ENCODE peak calls at places on chromosomes 1 and 21, in seven cellular contexts. One of them, this sample, is unnamed.

GRCh38 chr1:224623310-224623714 is 7.2 kb downstream of the CNIH3 start:
- DNase-seq in lower lobe of right lung: no peak
- DNase-seq in kidney: no peak
- DNase-seq in psoas muscle: no peak
- DNase-seq in kidney epithelial cell: no peak
- DNase-seq in activated B cell treated with CpG ODN at 0.5 μM for 24 hours: no peak
- DNase-seq in omental fat pad: no peak
- DNase-seq in this sample: no peak

GRCh38 chr1:36871146-36871971 is 163.0 kb downstream of the GRIK3 start:
- DNase-seq in lower lobe of right lung: peak; percentile 22
- DNase-seq in kidney: no peak
- DNase-seq in psoas muscle: no peak
- DNase-seq in kidney epithelial cell: no peak
- DNase-seq in activated B cell treated with CpG ODN at 0.5 μM for 24 hours: no peak
- DNase-seq in omental fat pad: no peak
- DNase-seq in this sample: no peak

GRCh38 chr1:228274452-228275153 is 66.8 kb downstream of the OBSCN start:
- DNase-seq in lower lobe of right lung: peak; percentile 40
- DNase-seq in kidney: no peak
- DNase-seq in psoas muscle: peak; percentile 59
- DNase-seq in kidney epithelial cell: no peak
- DNase-seq in activated B cell treated with CpG ODN at 0.5 μM for 24 hours: peak; percentile 10
- DNase-seq in omental fat pad: peak; percentile 19
- DNase-seq in this sample: no peak

GRCh38 chr1:46790702-46791101 is 8.1 kb upstream of the CYP4B1 start:
- DNase-seq in lower lobe of right lung: no peak
- DNase-seq in kidney: no peak
- DNase-seq in psoas muscle: no peak
- DNase-seq in kidney epithelial cell: no peak
- DNase-seq in activated B cell treated with CpG ODN at 0.5 μM for 24 hours: no peak
- DNase-seq in omental fat pad: no peak
- DNase-seq in this sample: no peak

GRCh38 chr1:158323866-158324265 is 7.5 kb downstream of the CD1B start:
- DNase-seq in lower lobe of right lung: no peak
- DNase-seq in kidney: no peak
- DNase-seq in psoas muscle: no peak
- DNase-seq in kidney epithelial cell: no peak
- DNase-seq in activated B cell treated with CpG ODN at 0.5 μM for 24 hours: no peak
- DNase-seq in omental fat pad: no peak
- DNase-seq in this sample: no peak

GRCh38 chr1:58338081-58338480 is 208.4 kb downstream of the OMA1 start:
- DNase-seq in lower lobe of right lung: no peak
- DNase-seq in kidney: no peak
- DNase-seq in psoas muscle: no peak
- DNase-seq in kidney epithelial cell: no peak
- DNase-seq in activated B cell treated with CpG ODN at 0.5 μM for 24 hours: no peak
- DNase-seq in omental fat pad: no peak
- DNase-seq in this sample: no peak

GRCh38 chr1:181073638-181074037 is 14.9 kb upstream of the IER5 start:
- DNase-seq in lower lobe of right lung: no peak
- DNase-seq in kidney: no peak
- DNase-seq in psoas muscle: no peak
- DNase-seq in kidney epithelial cell: no peak
- DNase-seq in activated B cell treated with CpG ODN at 0.5 μM for 24 hours: no peak
- DNase-seq in omental fat pad: no peak
- DNase-seq in this sample: no peak

GRCh38 chr1:109838838-109839240 is 71.8 kb upstream of the CSF1 start:
- DNase-seq in lower lobe of right lung: no peak
- DNase-seq in kidney: no peak
- DNase-seq in psoas muscle: no peak
- DNase-seq in kidney epithelial cell: no peak
- DNase-seq in activated B cell treated with CpG ODN at 0.5 μM for 24 hours: no peak
- DNase-seq in omental fat pad: no peak
- DNase-seq in this sample: no peak

GRCh38 chr1:196856053-196856452 is 31.8 kb upstream of the CFHR4 start:
- DNase-seq in lower lobe of right lung: no peak
- DNase-seq in kidney: no peak
- DNase-seq in psoas muscle: peak; percentile 24
- DNase-seq in kidney epithelial cell: no peak
- DNase-seq in activated B cell treated with CpG ODN at 0.5 μM for 24 hours: no peak
- DNase-seq in omental fat pad: no peak
- DNase-seq in this sample: no peak

GRCh38 chr1:163090321-163090945 is 21.3 kb downstream of the RGS4 start:
- DNase-seq in lower lobe of right lung: no peak
- DNase-seq in kidney: no peak
- DNase-seq in psoas muscle: no peak
- DNase-seq in kidney epithelial cell: peak; percentile 29
- DNase-seq in activated B cell treated with CpG ODN at 0.5 μM for 24 hours: no peak
- DNase-seq in omental fat pad: no peak
- DNase-seq in this sample: no peak

GRCh38 chr21:39658066-39658465 is 45.3 kb downstream of the B3GALT5 start:
- DNase-seq in lower lobe of right lung: no peak
- DNase-seq in kidney: no peak
- DNase-seq in psoas muscle: no peak
- DNase-seq in kidney epithelial cell: no peak
- DNase-seq in activated B cell treated with CpG ODN at 0.5 μM for 24 hours: no peak
- DNase-seq in omental fat pad: no peak
- DNase-seq in this sample: no peak

GRCh38 chr1:223417903-223418663 is 24.9 kb downstream of the CCDC185 start:
- DNase-seq in lower lobe of right lung: no peak
- DNase-seq in kidney: no peak
- DNase-seq in psoas muscle: no peak
- DNase-seq in kidney epithelial cell: no peak
- DNase-seq in activated B cell treated with CpG ODN at 0.5 μM for 24 hours: no peak
- DNase-seq in omental fat pad: no peak
- DNase-seq in this sample: no peak

GRCh38 chr1:241250465-241250864 is 106.5 kb downstream of the RGS7 start:
- DNase-seq in lower lobe of right lung: no peak
- DNase-seq in kidney: no peak
- DNase-seq in psoas muscle: no peak
- DNase-seq in kidney epithelial cell: no peak
- DNase-seq in activated B cell treated with CpG ODN at 0.5 μM for 24 hours: no peak
- DNase-seq in omental fat pad: no peak
- DNase-seq in this sample: no peak

GRCh38 chr1:150477320-150477719 is 9.9 kb upstream of the TARS2 start:
- DNase-seq in lower lobe of right lung: no peak
- DNase-seq in kidney: no peak
- DNase-seq in psoas muscle: peak; percentile 81
- DNase-seq in kidney epithelial cell: no peak
- DNase-seq in activated B cell treated with CpG ODN at 0.5 μM for 24 hours: no peak
- DNase-seq in omental fat pad: no peak
- DNase-seq in this sample: no peak

GRCh38 chr1:6600410-6601048 is 2.1 kb downstream of the KLHL21 start:
- DNase-seq in lower lobe of right lung: no peak
- DNase-seq in kidney: peak; percentile 65
- DNase-seq in psoas muscle: peak; percentile 70
- DNase-seq in kidney epithelial cell: no peak
- DNase-seq in activated B cell treated with CpG ODN at 0.5 μM for 24 hours: no peak
- DNase-seq in omental fat pad: no peak
- DNase-seq in this sample: no peak

GRCh38 chr1:218600968-218601367 is 255.8 kb downstream of the TGFB2 start:
- DNase-seq in lower lobe of right lung: no peak
- DNase-seq in kidney: no peak
- DNase-seq in psoas muscle: no peak
- DNase-seq in kidney epithelial cell: no peak
- DNase-seq in activated B cell treated with CpG ODN at 0.5 μM for 24 hours: no peak
- DNase-seq in omental fat pad: no peak
- DNase-seq in this sample: no peak

GRCh38 chr1:72281144-72281543 is 1.2 kb downstream of the NEGR1 start:
- DNase-seq in lower lobe of right lung: no peak
- DNase-seq in kidney: no peak
- DNase-seq in psoas muscle: no peak
- DNase-seq in kidney epithelial cell: no peak
- DNase-seq in activated B cell treated with CpG ODN at 0.5 μM for 24 hours: no peak
- DNase-seq in omental fat pad: no peak
- DNase-seq in this sample: no peak

GRCh38 chr21:27532081-27532480 is 565.2 kb upstream of the ADAMTS5 start:
- DNase-seq in lower lobe of right lung: no peak
- DNase-seq in kidney: no peak
- DNase-seq in psoas muscle: no peak
- DNase-seq in kidney epithelial cell: peak; percentile 66
- DNase-seq in activated B cell treated with CpG ODN at 0.5 μM for 24 hours: no peak
- DNase-seq in omental fat pad: no peak
- DNase-seq in this sample: no peak

GRCh38 chr1:24972257-24973242 is 42.5 kb upstream of the RUNX3 start:
- DNase-seq in lower lobe of right lung: no peak
- DNase-seq in kidney: peak; percentile 22
- DNase-seq in psoas muscle: peak; percentile 22
- DNase-seq in kidney epithelial cell: no peak
- DNase-seq in activated B cell treated with CpG ODN at 0.5 μM for 24 hours: no peak
- DNase-seq in omental fat pad: no peak
- DNase-seq in this sample: no peak

GRCh38 chr1:40014253-40014706 is 26.2 kb upstream of the CAP1 start:
- DNase-seq in lower lobe of right lung: no peak
- DNase-seq in kidney: no peak
- DNase-seq in psoas muscle: no peak
- DNase-seq in kidney epithelial cell: no peak
- DNase-seq in activated B cell treated with CpG ODN at 0.5 μM for 24 hours: no peak
- DNase-seq in omental fat pad: no peak
- DNase-seq in this sample: no peak

GRCh38 chr21:33268736-33269441 is 2.7 kb downstream of the IL10RB start:
- DNase-seq in lower lobe of right lung: peak; percentile 94
- DNase-seq in kidney: peak; percentile 96
- DNase-seq in psoas muscle: no peak
- DNase-seq in kidney epithelial cell: no peak
- DNase-seq in activated B cell treated with CpG ODN at 0.5 μM for 24 hours: peak; percentile 34
- DNase-seq in omental fat pad: no peak
- DNase-seq in this sample: no peak

GRCh38 chr1:229440821-229441537 is 7.1 kb upstream of the ACTA1 start:
- DNase-seq in lower lobe of right lung: no peak
- DNase-seq in kidney: peak; percentile 26
- DNase-seq in psoas muscle: no peak
- DNase-seq in kidney epithelial cell: peak; percentile 47
- DNase-seq in activated B cell treated with CpG ODN at 0.5 μM for 24 hours: no peak
- DNase-seq in omental fat pad: no peak
- DNase-seq in this sample: no peak

GRCh38 chr1:29354511-29355098 is 118.3 kb downstream of the PTPRU start:
- DNase-seq in lower lobe of right lung: no peak
- DNase-seq in kidney: no peak
- DNase-seq in psoas muscle: no peak
- DNase-seq in kidney epithelial cell: no peak
- DNase-seq in activated B cell treated with CpG ODN at 0.5 μM for 24 hours: no peak
- DNase-seq in omental fat pad: no peak
- DNase-seq in this sample: peak; percentile 20

DNA sequence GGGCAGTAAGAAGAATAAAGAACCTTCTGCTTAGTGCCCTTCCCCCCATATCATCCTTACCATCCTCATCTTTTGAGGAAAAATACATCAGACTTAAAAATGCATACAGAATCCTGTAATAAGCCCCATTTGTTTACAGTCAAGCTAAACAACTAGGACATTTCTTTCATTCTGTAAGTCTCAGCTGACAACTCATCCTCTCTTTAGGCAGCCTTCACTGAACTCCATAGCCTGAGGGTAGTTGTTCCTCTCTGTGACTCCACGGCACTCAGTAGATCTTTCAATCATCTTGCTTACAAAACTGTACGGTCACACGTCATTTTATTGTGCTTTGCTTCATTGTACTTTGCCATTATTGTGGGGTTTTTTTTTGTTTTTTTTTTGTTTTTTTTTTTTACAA is 82.5 kb downstream of the NRIP1 start:
- DNase-seq in lower lobe of right lung: no peak
- DNase-seq in kidney: no peak
- DNase-seq in psoas muscle: no peak
- DNase-seq in kidney epithelial cell: no peak
- DNase-seq in activated B cell treated with CpG ODN at 0.5 μM for 24 hours: no peak
- DNase-seq in omental fat pad: no peak
- DNase-seq in this sample: no peak
- TF ChIP-seq CTCF in lower lobe of right lung: no peak
- TF ChIP-seq CTCF in kidney: no peak
- TF ChIP-seq CTCF in psoas muscle: no peak
- TF ChIP-seq CTCF in kidney epithelial cell: no peak
- TF ChIP-seq CTCF in activated B cell treated with CpG ODN at 0.5 μM for 24 hours: no peak
- TF ChIP-seq CTCF in omental fat pad: no peak
- TF ChIP-seq CTCF in this sample: no peak

GRCh38 chr1:214280386-214281029 is 451 bp upstream of the SMYD2 start:
- DNase-seq in lower lobe of right lung: peak; percentile 63
- DNase-seq in kidney: peak; percentile 82
- DNase-seq in psoas muscle: peak; percentile 68
- DNase-seq in kidney epithelial cell: no peak
- DNase-seq in activated B cell treated with CpG ODN at 0.5 μM for 24 hours: no peak
- DNase-seq in omental fat pad: no peak
- DNase-seq in this sample: peak; percentile 57
- TF ChIP-seq CTCF in lower lobe of right lung: no peak
- TF ChIP-seq CTCF in kidney: no peak
- TF ChIP-seq CTCF in psoas muscle: no peak
- TF ChIP-seq CTCF in kidney epithelial cell: no peak
- TF ChIP-seq CTCF in activated B cell treated with CpG ODN at 0.5 μM for 24 hours: no peak
- TF ChIP-seq CTCF in omental fat pad: no peak
- TF ChIP-seq CTCF in this sample: no peak

GRCh38 chr21:34801519-34802132 is 132.8 kb downstream of the CLIC6 start:
- DNase-seq in lower lobe of right lung: no peak
- DNase-seq in kidney: no peak
- DNase-seq in psoas muscle: no peak
- DNase-seq in kidney epithelial cell: no peak
- DNase-seq in activated B cell treated with CpG ODN at 0.5 μM for 24 hours: no peak
- DNase-seq in omental fat pad: no peak
- DNase-seq in this sample: peak; percentile 28
- TF ChIP-seq CTCF in lower lobe of right lung: peak; percentile 26
- TF ChIP-seq CTCF in kidney: no peak
- TF ChIP-seq CTCF in psoas muscle: no peak
- TF ChIP-seq CTCF in kidney epithelial cell: peak; percentile 36
- TF ChIP-seq CTCF in activated B cell treated with CpG ODN at 0.5 μM for 24 hours: no peak
- TF ChIP-seq CTCF in omental fat pad: no peak
- TF ChIP-seq CTCF in this sample: peak; percentile 20

GRCh38 chr1:212719633-212720032 is 20.0 kb upstream of the BATF3 start:
- DNase-seq in lower lobe of right lung: no peak
- DNase-seq in kidney: no peak
- DNase-seq in psoas muscle: no peak
- DNase-seq in kidney epithelial cell: no peak
- DNase-seq in activated B cell treated with CpG ODN at 0.5 μM for 24 hours: no peak
- DNase-seq in omental fat pad: no peak
- DNase-seq in this sample: no peak

GRCh38 chr1:212713465-212714136 is 14.0 kb upstream of the BATF3 start:
- DNase-seq in lower lobe of right lung: no peak
- DNase-seq in kidney: no peak
- DNase-seq in psoas muscle: no peak
- DNase-seq in kidney epithelial cell: no peak
- DNase-seq in activated B cell treated with CpG ODN at 0.5 μM for 24 hours: no peak
- DNase-seq in omental fat pad: no peak
- DNase-seq in this sample: no peak

GRCh38 chr1:212722270-212722945 is 22.8 kb upstream of the BATF3 start:
- DNase-seq in lower lobe of right lung: no peak
- DNase-seq in kidney: no peak
- DNase-seq in psoas muscle: no peak
- DNase-seq in kidney epithelial cell: no peak
- DNase-seq in activated B cell treated with CpG ODN at 0.5 μM for 24 hours: no peak
- DNase-seq in omental fat pad: no peak
- DNase-seq in this sample: no peak

GRCh38 chr1:212721388-212722247 is 22.0 kb upstream of the BATF3 start:
- DNase-seq in lower lobe of right lung: no peak
- DNase-seq in kidney: no peak
- DNase-seq in psoas muscle: no peak
- DNase-seq in kidney epithelial cell: peak; percentile 42
- DNase-seq in activated B cell treated with CpG ODN at 0.5 μM for 24 hours: no peak
- DNase-seq in omental fat pad: no peak
- DNase-seq in this sample: no peak

DNA sequence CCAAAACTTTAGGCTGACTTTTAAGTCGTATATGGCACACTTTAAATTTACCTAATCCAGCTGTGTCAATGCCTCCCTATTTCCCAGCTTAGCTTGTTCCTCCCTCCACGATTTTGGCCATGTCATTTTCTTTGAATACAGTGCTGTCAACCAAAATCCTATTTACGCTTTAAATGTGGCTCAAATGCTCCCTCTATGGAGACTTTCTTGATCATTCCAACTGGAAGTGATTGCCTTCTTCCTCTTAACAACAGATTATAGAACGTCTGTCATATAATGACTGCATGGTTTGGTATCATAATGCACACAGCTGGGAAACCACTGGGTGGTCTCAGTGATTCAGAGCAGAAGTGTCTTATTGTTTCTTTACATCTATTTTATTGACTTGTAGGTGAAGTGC is 18.9 kb upstream of the BATF3 start:
- DNase-seq in lower lobe of right lung: no peak
- DNase-seq in kidney: no peak
- DNase-seq in psoas muscle: no peak
- DNase-seq in kidney epithelial cell: no peak
- DNase-seq in activated B cell treated with CpG ODN at 0.5 μM for 24 hours: no peak
- DNase-seq in omental fat pad: no peak
- DNase-seq in this sample: no peak
- TF ChIP-seq CTCF in lower lobe of right lung: no peak
- TF ChIP-seq CTCF in kidney: peak; percentile 6
- TF ChIP-seq CTCF in psoas muscle: no peak
- TF ChIP-seq CTCF in kidney epithelial cell: no peak
- TF ChIP-seq CTCF in activated B cell treated with CpG ODN at 0.5 μM for 24 hours: no peak
- TF ChIP-seq CTCF in omental fat pad: no peak
- TF ChIP-seq CTCF in this sample: no peak